ENCODE peak calls at places on chromosomes 16 and 17, in ten cellular contexts. N is K562, G is GM13977, T is MM.1S, P is fibroblast of mammary gland, S is astrocyte of the spinal cord, Y is H9, U is right atrium auricular region, K is cardiac fibroblast, H is GM12865. D is an unnamed sample.
A peak's percentile ranks its signal among the peaks of the same experiment; 100 is the strongest.

GRCh38 chr16:69223882-69224281 is 36.9 kb downstream of the SNTB2 start:
- DNase-seq in G (no peak), P (peak; percentile 90), S (peak; percentile 34), U (no peak), K (no peak), H (no peak), T (no peak), N (no peak), Y (no peak), D (no peak)

GRCh38 chr17:72381597-72382397 is 261.0 kb downstream of the SOX9 start:
- DNase-seq in K (no peak), Y (peak; percentile 90), G (no peak), H (no peak), S (no peak), P (no peak), T (peak; percentile 60), N (no peak), U (no peak), D (no peak)

GRCh38 chr16:13269905-13270528 is 368.6 kb downstream of the SHISA9 start:
- DNase-seq in K (no peak), T (no peak), N (no peak), P (no peak), H (no peak), U (no peak), G (no peak), S (no peak), Y (no peak), D (no peak)

GRCh38 chr17:35868791-35869190 is at the start of gene HEATR9:
- DNase-seq in K (no peak), Y (no peak), P (no peak), H (no peak), T (no peak), U (no peak), N (no peak), G (no peak), S (no peak), D (no peak)

GRCh38 chr16:29994613-29995329 is 646 bp downstream of the HIRIP3 start:
- DNase-seq in T (no peak), S (peak; percentile 32), K (peak; percentile 53), H (peak; percentile 31), Y (no peak), P (peak; percentile 79), N (peak; percentile 90), G (peak; percentile 87), U (no peak), D (peak; percentile 87)

GRCh38 chr17:32491371-32492280 is 4.8 kb downstream of the CDK5R1 start:
- DNase-seq in N (peak; percentile 31), S (no peak), T (no peak), K (no peak), U (no peak), P (no peak), Y (no peak), H (peak; percentile 42), G (peak; percentile 60), D (peak; percentile 73)

GRCh38 chr17:51841669-51842068 is 316.8 kb downstream of the CA10 start:
- DNase-seq in N (no peak), T (no peak), K (no peak), Y (no peak), G (no peak), H (no peak), U (no peak), S (no peak), P (no peak), D (no peak)

GRCh38 chr17:75980188-75981018 is 1.4 kb downstream of the TEN1 start:
- DNase-seq in N (no peak), H (peak; percentile 18), P (peak; percentile 38), T (no peak), G (no peak), U (no peak), Y (no peak), K (no peak), S (no peak), D (no peak)

GRCh38 chr16:85717393-85718152 is 28.8 kb upstream of the GINS2 start:
- DNase-seq in P (peak; percentile 60), H (peak; percentile 76), K (peak; percentile 72), U (peak; percentile 74), S (peak; percentile 62), N (peak; percentile 78), G (peak; percentile 82), T (peak; percentile 22), Y (peak; percentile 75), D (peak; percentile 78)

GRCh38 chr16:85718153-85718477 is 29.4 kb upstream of the GINS2 start:
- DNase-seq in K (no peak), Y (no peak), U (no peak), S (no peak), N (no peak), G (no peak), H (no peak), T (no peak), P (no peak), D (no peak)

GRCh38 chr16:85719605-85720318 is 31.0 kb upstream of the GINS2 start:
- DNase-seq in N (no peak), Y (no peak), T (no peak), H (no peak), S (no peak), K (no peak), U (no peak), G (no peak), P (no peak), D (no peak)

GRCh38 chr16:85720319-85720637 is 30.6 kb downstream of the C16orf74 start:
- DNase-seq in U (no peak), G (no peak), T (no peak), S (no peak), H (no peak), K (no peak), P (no peak), Y (no peak), N (no peak), D (no peak)

DNA sequence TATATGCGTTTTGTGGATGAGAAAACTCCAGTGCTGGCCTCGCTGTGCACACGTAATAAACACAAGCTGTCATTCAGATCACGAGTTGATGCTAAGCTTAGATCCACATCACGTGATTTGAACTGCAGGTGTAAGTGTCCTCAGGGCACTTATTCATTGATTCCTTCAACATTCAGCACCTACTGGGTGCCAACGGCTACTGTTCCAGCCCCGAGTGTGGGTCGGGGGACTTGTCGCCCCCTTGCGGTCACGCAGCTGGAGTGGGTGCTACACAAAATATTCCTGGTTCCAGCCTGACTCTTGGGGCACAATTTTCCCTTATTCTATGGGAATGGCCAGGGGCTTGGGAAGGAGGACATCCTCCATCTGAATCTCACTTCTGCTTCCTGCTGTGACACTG is 29.9 kb upstream of the GINS2 start:
- DNase-seq in T (peak; percentile 7), N (peak; percentile 68), Y (peak; percentile 67), G (no peak), H (peak; percentile 42), S (no peak), K (no peak), P (no peak), U (no peak), D (peak; percentile 51)
- TF ChIP-seq CTCF in T (peak; percentile 49), N (peak; percentile 75), Y (peak; percentile 86), G (peak; percentile 44), H (peak; percentile 64), S (peak; percentile 52), K (peak; percentile 72), P (peak; percentile 42), U (peak; percentile 57), D (peak; percentile 40)

GRCh38 chr17:74815671-74816370 is 39.7 kb upstream of the NAT9 start:
- DNase-seq in Y (peak; percentile 72), S (no peak), K (no peak), G (no peak), H (no peak), P (no peak), N (peak; percentile 46), U (no peak), T (no peak), D (no peak)
- TF ChIP-seq CTCF in Y (peak; percentile 75), S (peak; percentile 42), K (no peak), G (peak; percentile 29), H (peak; percentile 4), P (peak; percentile 22), N (peak; percentile 47), U (no peak), T (peak; percentile 10), D (no peak)

GRCh38 chr16:59899940-59900339 is 1165.8 kb upstream of the GOT2 start:
- DNase-seq in K (no peak), S (no peak), U (no peak), P (no peak), Y (no peak), H (no peak), N (no peak), T (no peak), G (no peak), D (no peak)
- TF ChIP-seq CTCF in K (no peak), S (no peak), U (no peak), P (no peak), Y (peak; percentile 29), H (no peak), N (no peak), T (no peak), G (no peak), D (no peak)

GRCh38 chr17:8160741-8161221 is 2.0 kb downstream of the VAMP2 start:
- DNase-seq in U (no peak), N (no peak), Y (no peak), G (no peak), P (no peak), T (no peak), S (no peak), H (no peak), K (no peak), D (no peak)

GRCh38 chr17:8162232-8162996 is at the start of gene VAMP2:
- DNase-seq in P (peak; percentile 50), S (peak; percentile 48), T (peak; percentile 69), K (peak; percentile 79), H (peak; percentile 82), G (peak; percentile 90), Y (peak; percentile 79), N (peak; percentile 54), U (no peak), D (peak; percentile 90)

GRCh38 chr17:8160224-8160577 is 2.5 kb downstream of the VAMP2 start:
- DNase-seq in T (no peak), N (no peak), U (no peak), G (no peak), P (no peak), Y (no peak), S (no peak), H (no peak), K (no peak), D (no peak)

GRCh38 chr17:8162997-8163977 is 539 bp upstream of the VAMP2 start:
- DNase-seq in S (no peak), H (no peak), P (no peak), U (no peak), Y (peak; percentile 95), K (no peak), T (no peak), G (no peak), N (no peak), D (no peak)

DNA sequence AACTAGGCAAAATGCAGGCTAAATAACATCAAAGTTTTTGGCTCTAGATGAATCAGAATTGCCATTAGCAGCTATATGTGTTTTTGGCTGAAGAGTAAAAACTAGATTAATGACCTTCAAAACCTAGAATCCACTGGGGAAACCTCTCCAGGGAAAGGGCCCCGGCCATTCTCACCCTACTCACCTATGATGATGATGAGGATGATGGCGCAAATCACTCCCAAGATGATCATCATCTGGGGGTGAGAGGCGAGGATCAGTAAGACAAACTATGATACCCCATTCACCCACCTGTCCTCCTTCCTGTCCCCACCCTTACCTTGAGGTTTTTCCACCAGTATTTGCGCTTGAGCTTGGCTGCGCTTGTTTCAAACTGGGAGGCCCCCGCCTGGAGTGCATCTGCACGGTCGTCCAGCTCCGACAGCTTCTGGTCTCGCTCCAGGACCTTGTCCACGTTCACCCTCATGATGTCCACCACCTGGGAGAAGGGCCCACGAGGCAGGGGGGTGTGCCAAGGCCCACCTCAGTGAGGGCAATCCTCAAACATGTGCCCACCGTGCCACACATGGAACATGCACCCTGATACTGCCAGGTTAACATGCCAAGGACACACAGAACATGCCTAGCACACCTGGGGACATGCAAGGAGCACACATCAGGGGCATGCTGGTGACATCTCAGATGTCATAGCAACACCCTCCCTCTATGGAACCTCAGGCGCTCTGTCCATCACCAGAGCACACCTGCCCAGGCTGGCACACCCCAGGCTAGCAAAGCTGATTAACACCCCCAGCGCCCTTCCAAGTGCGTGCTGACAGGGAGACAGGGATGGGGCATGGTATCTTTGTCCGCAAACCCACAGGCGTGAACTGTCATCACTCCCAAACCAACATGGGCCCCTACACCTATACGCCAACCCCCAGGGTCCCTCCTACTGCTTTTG is 1.2 kb downstream of the VAMP2 start:
- DNase-seq in K (no peak), P (no peak), G (no peak), Y (peak; percentile 35), U (no peak), S (no peak), H (no peak), N (no peak), T (no peak), D (no peak)
- TF ChIP-seq CTCF in K (no peak), P (no peak), G (no peak), Y (no peak), U (no peak), S (no peak), H (no peak), N (no peak), T (no peak), D (no peak)